ENCODE peak calls at places on chromosomes 16 and 17, in four cellular contexts. O, K, V and G are unnamed samples.
A peak's percentile ranks its signal among the peaks of the same experiment; 100 is the strongest.

GRCh38 chr17:81712468-81713003 is 452 bp downstream of the SLC25A10 start:
- DNase-seq in O (no peak), V (no peak), K (no peak), G (peak; percentile 62)

GRCh38 chr17:73430165-73430680 is 118.4 kb upstream of the CDC42EP4 start:
- DNase-seq in K (no peak), O (no peak), V (no peak), G (no peak)

GRCh38 chr16:78444-79145 is 570 bp downstream of the MPG start:
- DNase-seq in V (no peak), O (no peak), K (peak; percentile 59), G (peak; percentile 36)

GRCh38 chr17:2631211-2631610 is 37.8 kb downstream of the PAFAH1B1 start:
- DNase-seq in V (no peak), K (no peak), O (no peak), G (no peak)

GRCh38 chr16:11253995-11254912 is 1.8 kb downstream of the SOCS1 start:
- DNase-seq in O (no peak), K (peak; percentile 20), V (no peak), G (peak; percentile 75)

GRCh38 chr17:8310601-8311123 is 621 bp downstream of the ARHGEF15 start:
- DNase-seq in K (no peak), V (no peak), O (no peak), G (no peak)

GRCh38 chr17:57892146-57892819 is 42.4 kb upstream of the MRPS23 start:
- DNase-seq in O (peak; percentile 83), K (peak; percentile 92), V (peak; percentile 81), G (peak; percentile 72)

GRCh38 chr16:14268073-14268472 is 197.0 kb downstream of the MRTFB start:
- DNase-seq in O (no peak), K (no peak), V (no peak), G (no peak)

GRCh38 chr17:40751065-40751464 is 4.1 kb downstream of the KRT25 start:
- DNase-seq in K (no peak), V (no peak), O (no peak), G (no peak)

GRCh38 chr16:84699147-84699711 is 571 bp upstream of the USP10 start:
- DNase-seq in V (no peak), K (no peak), O (no peak), G (no peak)

GRCh38 chr17:50507871-50508572 is at the start of gene MYCBPAP:
- DNase-seq in O (peak; percentile 83), V (no peak), K (peak; percentile 83), G (peak; percentile 82)

GRCh38 chr17:48374650-48375230 is 55.3 kb downstream of the SKAP1 start:
- DNase-seq in V (peak; percentile 63), O (no peak), K (no peak), G (peak; percentile 66)

GRCh38 chr16:48123104-48123788 is 32.5 kb downstream of the ABCC12 start:
- DNase-seq in O (no peak), V (peak; percentile 85), K (peak; percentile 97), G (no peak)

GRCh38 chr17:57518587-57519118 is 226.4 kb downstream of the CCDC182 start:
- DNase-seq in O (no peak), K (peak; percentile 26), V (no peak), G (no peak)

GRCh38 chr17:82505296-82505695 is 14.2 kb upstream of the FOXK2 start:
- DNase-seq in K (no peak), V (no peak), O (no peak), G (no peak)

GRCh38 chr17:57294629-57295501 is 38.5 kb downstream of the MSI2 start:
- DNase-seq in O (no peak), V (peak; percentile 94), K (peak; percentile 12), G (no peak)

GRCh38 chr17:74194682-74195081 is 8.8 kb upstream of the RPL38 start:
- DNase-seq in V (no peak), K (no peak), O (no peak), G (no peak)

GRCh38 chr17:17567631-17568030 is 23.9 kb downstream of the PEMT start:
- DNase-seq in V (no peak), K (peak; percentile 73), O (no peak), G (no peak)

GRCh38 chr17:60090412-60090811 is 11.7 kb upstream of the HEATR6 start:
- DNase-seq in O (no peak), V (no peak), K (no peak), G (no peak)

GRCh38 chr16:80107900-80108299 is 432.9 kb upstream of the DYNLRB2 start:
- DNase-seq in O (no peak), V (no peak), K (no peak), G (no peak)

GRCh38 chr16:27505297-27506236 is 44.1 kb downstream of the GTF3C1 start:
- DNase-seq in V (no peak), O (no peak), K (no peak), G (no peak)

GRCh38 chr16:4868046-4868445 is 20.8 kb downstream of the UBN1 start:
- DNase-seq in K (no peak), O (no peak), V (no peak), G (no peak)

GRCh38 chr16:87702325-87702811 is 63.4 kb downstream of the KLHDC4 start:
- DNase-seq in V (no peak), O (no peak), K (peak; percentile 58), G (peak; percentile 93)

GRCh38 chr17:20302191-20302917 is 165.0 kb downstream of the LGALS9B start:
- DNase-seq in V (no peak), O (no peak), K (no peak), G (no peak)

GRCh38 chr17:2542056-2542455 is 30.4 kb upstream of the METTL16 start:
- DNase-seq in K (no peak), V (no peak), O (no peak), G (no peak)

GRCh38 chr17:10598620-10599019 is 49.2 kb upstream of the MYH2 start:
- DNase-seq in K (no peak), V (no peak), O (no peak), G (no peak)

GRCh38 chr17:80855968-80856862 is 135.4 kb upstream of the CHMP6 start:
- DNase-seq in O (no peak), K (peak; percentile 97), V (peak; percentile 94), G (no peak)

GRCh38 chr17:29757788-29758187 is 135.1 kb upstream of the CORO6 start:
- DNase-seq in O (no peak), K (no peak), V (no peak), G (peak; percentile 29)

GRCh38 chr17:81701288-81702071 is 1.7 kb upstream of the MRPL12 start:
- DNase-seq in K (no peak), V (no peak), O (no peak), G (peak; percentile 65)

GRCh38 chr16:595942-596735 is 6.3 kb downstream of the RAB40C start:
- DNase-seq in K (no peak), V (no peak), O (no peak), G (no peak)

GRCh38 chr17:47990962-47991731 is 20.2 kb downstream of the CDK5RAP3 start:
- DNase-seq in O (peak; percentile 93), V (no peak), K (peak; percentile 32), G (no peak)

GRCh38 chr17:76869878-76870714 is 1.9 kb downstream of the MGAT5B start:
- DNase-seq in O (no peak), V (no peak), K (no peak), G (no peak)

GRCh38 chr16:3946604-3947180 is 66.2 kb upstream of the CREBBP start:
- DNase-seq in O (no peak), K (no peak), V (no peak), G (no peak)

GRCh38 chr17:82399030-82399429 is 19.1 kb upstream of the HEXD start:
- DNase-seq in V (no peak), K (peak; percentile 70), O (no peak), G (no peak)

GRCh38 chr16:8023326-8023725 is 567.0 kb downstream of the TMEM114 start:
- DNase-seq in K (no peak), O (no peak), V (no peak), G (no peak)
- H2AFZ ChIP-seq in K (no peak overlapping the region), O (no peak overlapping the region), V (no peak overlapping the region), G (no peak overlapping the region)

GRCh38 chr16:49810769-49811315 is 45.1 kb downstream of the ZNF423 start:
- DNase-seq in V (no peak), K (no peak), O (no peak), G (no peak)
- H3K4me2 ChIP-seq in V (no peak overlapping the region), K (no peak overlapping the region), O (no peak overlapping the region), G (no peak overlapping the region)

GRCh38 chr16:73268311-73268997 is 220.5 kb upstream of the ZFHX3 start:
- DNase-seq in V (no peak), O (peak; percentile 24), K (no peak), G (no peak)
- H2AFZ ChIP-seq in V (no peak overlapping the region), O (peak overlapping the region; percentile 27), K (no peak overlapping the region), G (no peak overlapping the region)

DNA sequence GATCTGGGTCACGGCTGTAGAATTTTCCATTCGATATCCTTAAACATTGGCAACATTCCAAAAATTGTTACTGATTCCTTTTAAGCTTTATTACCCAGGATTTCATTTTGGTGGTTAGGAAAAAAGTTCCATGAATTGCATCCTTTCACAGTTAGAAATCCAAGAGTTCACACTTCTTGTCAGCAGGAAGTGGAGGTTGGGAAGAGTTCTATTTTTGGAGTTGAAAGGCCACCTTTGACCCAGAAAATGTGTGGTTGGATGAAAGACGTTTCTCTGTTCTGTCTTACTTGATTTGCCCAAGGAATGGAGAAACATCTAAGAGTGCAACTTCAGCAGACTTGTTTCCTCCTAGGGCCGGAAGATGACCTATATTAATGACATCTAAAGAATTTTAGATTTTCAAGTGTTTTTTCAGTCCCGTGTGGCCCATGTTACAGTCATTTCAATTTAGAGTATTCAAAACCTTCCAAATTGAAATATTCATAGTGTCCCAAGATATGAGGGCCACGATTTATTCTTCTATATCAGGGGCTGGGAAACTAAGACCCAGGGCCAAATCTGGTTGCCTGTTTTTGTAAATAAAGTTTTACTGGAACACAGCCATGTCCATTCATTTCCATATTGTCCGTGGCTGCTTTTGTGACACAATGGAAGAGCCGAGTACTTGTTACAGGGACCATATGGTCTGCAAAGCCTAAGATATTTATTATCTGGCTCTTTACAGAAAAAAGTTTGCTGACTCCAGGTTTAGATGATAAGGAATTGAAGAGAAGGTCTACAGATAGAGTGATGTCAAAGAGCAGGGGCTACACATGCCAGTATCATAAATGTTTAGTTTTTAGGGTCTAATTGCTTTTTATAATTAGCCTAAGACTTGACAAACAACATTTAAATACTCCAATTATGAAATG is 50.2 kb downstream of the CDK5R1 start:
- DNase-seq in O (no peak), K (peak; percentile 50), V (no peak), G (no peak)
- H3K4me2 ChIP-seq in O (no peak overlapping the region), K (no peak overlapping the region), V (no peak overlapping the region), G (no peak overlapping the region)

GRCh38 chr17:79073706-79074088 is 927 bp upstream of the ENGASE start:
- DNase-seq in K (no peak), O (no peak), V (no peak), G (no peak)

GRCh38 chr17:79077587-79077986 is 3.0 kb downstream of the ENGASE start:
- DNase-seq in O (no peak), V (no peak), K (no peak), G (no peak)

GRCh38 chr17:79075433-79075805 is 795 bp downstream of the ENGASE start:
- DNase-seq in K (no peak), O (no peak), V (no peak), G (no peak)

GRCh38 chr17:79074650-79075432 is at the start of gene ENGASE:
- DNase-seq in V (peak; percentile 92), K (peak; percentile 88), O (peak; percentile 94), G (peak; percentile 87)

GRCh38 chr17:79075861-79076406 is 1.3 kb downstream of the ENGASE start:
- DNase-seq in O (no peak), V (no peak), K (no peak), G (no peak)
- H2AFZ ChIP-seq in O (peak overlapping the region; percentile 98), V (no peak overlapping the region), K (no peak overlapping the region), G (no peak overlapping the region)